ENCODE peak calls at places on chromosomes 12 and 14, in five cellular contexts. U, M, G, N and Y are unnamed samples.

GRCh38 chr12:124581299-124581698 is 13.9 kb upstream of the NCOR2 start:
- DNase-seq in N (no peak), G (no peak), U (no peak), M (no peak), Y (no peak)

GRCh38 chr14:65080954-65081747 is 21.2 kb downstream of the MAX start:
- DNase-seq in G (no peak), M (peak; percentile 89), U (no peak), N (no peak), Y (no peak)

GRCh38 chr12:132484891-132485441 is 5.0 kb upstream of the FBRSL1 start:
- DNase-seq in G (no peak), U (no peak), N (no peak), M (no peak), Y (no peak)

GRCh38 chr12:51391047-51391837 is at the start of gene GALNT6:
- DNase-seq in M (peak; percentile 85), N (peak; percentile 90), U (no peak), G (peak; percentile 87), Y (peak; percentile 9)

GRCh38 chr12:65825573-65826512 is 1.6 kb downstream of the HMGA2 start:
- DNase-seq in G (peak; percentile 82), M (peak; percentile 40), N (no peak), U (no peak), Y (peak; percentile 44)

GRCh38 chr14:24806061-24806678 is 172.2 kb upstream of the GZMB start:
- DNase-seq in N (peak; percentile 42), U (no peak), G (peak; percentile 92), M (peak; percentile 91), Y (peak; percentile 59)

GRCh38 chr12:69616025-69616424 is 5.3 kb upstream of the LRRC10 start:
- DNase-seq in U (no peak), N (no peak), M (no peak), G (no peak), Y (no peak)

GRCh38 chr14:25904446-25904845 is 693.4 kb downstream of the NOVA1 start:
- DNase-seq in U (no peak), N (no peak), M (no peak), G (no peak), Y (no peak)

GRCh38 chr12:131194166-131194565 is 240.5 kb downstream of the ADGRD1 start:
- DNase-seq in M (no peak), U (peak; percentile 24), G (no peak), N (peak; percentile 82), Y (no peak)

GRCh38 chr12:100576311-100577036 is 3.0 kb downstream of the GAS2L3 start:
- DNase-seq in G (no peak), U (peak; percentile 33), M (no peak), N (no peak), Y (no peak)

GRCh38 chr12:104975621-104976343 is 10.3 kb upstream of the NOPCHAP1 start:
- DNase-seq in G (no peak), N (no peak), U (no peak), M (no peak), Y (no peak)

GRCh38 chr12:130879781-130880389 is 8.0 kb downstream of the RAN start:
- DNase-seq in N (no peak), M (no peak), G (peak; percentile 45), U (no peak), Y (no peak)

GRCh38 chr12:52440821-52441319 is 6.7 kb upstream of the KRT75 start:
- DNase-seq in G (no peak), N (no peak), M (no peak), U (peak; percentile 73), Y (no peak)

GRCh38 chr14:75003250-75004027 is 718 bp downstream of the EIF2B2 start:
- DNase-seq in U (no peak), M (peak; percentile 23), G (no peak), N (peak; percentile 15), Y (no peak)

GRCh38 chr14:75001899-75002298 is 822 bp upstream of the EIF2B2 start:
- DNase-seq in U (no peak), G (no peak), N (no peak), M (no peak), Y (no peak)

GRCh38 chr14:75001261-75001660 is 1.5 kb upstream of the EIF2B2 start:
- DNase-seq in M (no peak), U (no peak), N (no peak), G (no peak), Y (no peak)

GRCh38 chr14:75005357-75005756 is 2.6 kb downstream of the EIF2B2 start:
- DNase-seq in N (no peak), M (no peak), U (no peak), G (no peak), Y (no peak)

GRCh38 chr14:75002392-75003249 is at the start of gene EIF2B2:
- DNase-seq in U (peak; percentile 92), G (peak; percentile 99), N (peak; percentile 94), M (peak; percentile 99), Y (peak; percentile 98)
- TF ChIP-seq CTCF in U (no peak), G (no peak), N (no peak), M (no peak), Y (peak; percentile 47)

GRCh38 chr12:129241852-129242251 is 388.6 kb downstream of the GLT1D1 start:
- DNase-seq in G (no peak), M (no peak), N (no peak), U (no peak), Y (no peak)

DNA sequence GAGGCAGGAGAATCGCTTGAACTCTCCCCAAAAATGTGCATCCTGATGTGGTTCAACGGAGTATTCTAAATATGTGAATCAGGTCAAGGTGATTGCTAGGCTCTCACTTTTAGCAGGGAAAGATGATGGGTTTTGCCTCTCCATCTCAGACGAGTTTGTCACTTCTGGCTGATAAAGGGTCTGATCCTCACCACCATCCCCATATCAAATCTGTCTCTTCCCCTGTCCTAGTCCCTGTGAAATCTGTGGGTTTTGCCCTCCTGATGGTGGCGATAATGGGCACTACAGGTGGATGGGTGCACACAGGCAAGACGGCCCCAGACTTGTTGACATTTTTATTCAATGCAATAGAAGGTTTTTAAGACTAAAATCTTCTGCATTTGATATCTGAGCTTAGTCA is 384.6 kb downstream of the GLT1D1 start:
- DNase-seq in M (no peak), N (no peak), G (peak; percentile 2), U (no peak), Y (no peak)
- TF ChIP-seq CTCF in M (no peak), N (no peak), G (peak; percentile 12), U (no peak), Y (no peak)

DNA sequence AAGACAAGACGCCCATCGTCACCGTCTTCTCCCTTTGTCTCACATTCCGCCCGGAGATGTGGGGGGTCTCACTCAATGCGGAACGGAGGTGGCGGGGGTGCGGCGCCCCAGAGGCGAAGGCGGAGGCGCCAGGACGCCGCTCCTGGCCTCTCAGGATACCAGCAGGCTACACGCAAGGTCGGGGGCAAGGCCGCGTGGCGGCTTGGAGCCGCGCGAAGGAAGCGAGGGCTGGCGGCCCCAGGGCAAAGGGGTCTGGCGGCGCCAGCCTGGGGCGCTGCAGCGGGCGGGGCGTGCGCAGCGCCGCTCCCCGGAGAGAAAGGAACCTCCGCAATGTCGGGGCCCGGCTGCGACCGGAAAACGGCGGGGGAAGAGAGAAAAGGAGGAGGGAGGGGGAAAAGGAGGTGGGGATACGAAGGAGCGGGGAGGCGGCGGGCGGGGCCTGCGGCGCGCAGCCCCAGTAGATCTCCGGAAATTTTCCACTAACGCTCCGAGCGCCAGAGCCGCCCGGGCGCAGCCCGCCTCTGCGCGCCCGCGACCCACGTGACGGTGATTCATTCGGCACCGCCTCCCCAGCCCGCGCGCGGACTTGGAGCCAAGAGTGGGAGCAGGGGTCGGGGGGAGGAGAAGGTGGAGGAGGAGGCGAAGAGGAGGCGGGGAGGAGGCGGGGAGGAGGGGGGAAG is 10.5 kb upstream of the SLC38A2 start:
- DNase-seq in U (peak; percentile 94), N (peak; percentile 86), M (peak; percentile 97), G (peak; percentile 95), Y (peak; percentile 79)
- TF ChIP-seq CTCF in U (peak; percentile 10), N (no peak), M (no peak), G (peak; percentile 13), Y (peak; percentile 29)

DNA sequence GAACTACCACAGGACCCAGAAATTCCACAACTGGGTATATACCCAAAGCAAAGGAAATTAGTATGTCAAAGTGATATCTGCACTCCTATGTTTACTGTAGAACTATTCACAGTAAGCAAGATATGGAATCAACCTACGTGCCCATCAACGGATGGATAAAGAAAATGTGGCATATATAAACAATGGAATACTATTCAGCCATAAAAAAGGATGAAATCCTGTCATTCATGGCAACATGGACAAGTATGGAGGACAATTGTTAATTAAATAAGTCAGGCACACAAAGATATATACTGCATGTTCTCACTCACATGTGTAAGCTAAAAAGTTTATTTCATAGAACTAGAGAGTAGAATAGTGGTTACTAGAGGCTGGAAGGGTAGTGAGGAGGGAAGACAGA is 97.0 kb downstream of the CEP83 start:
- DNase-seq in G (no peak), U (no peak), M (no peak), N (no peak), Y (no peak)
- TF ChIP-seq CTCF in G (no peak), U (no peak), M (no peak), N (no peak), Y (no peak)

DNA sequence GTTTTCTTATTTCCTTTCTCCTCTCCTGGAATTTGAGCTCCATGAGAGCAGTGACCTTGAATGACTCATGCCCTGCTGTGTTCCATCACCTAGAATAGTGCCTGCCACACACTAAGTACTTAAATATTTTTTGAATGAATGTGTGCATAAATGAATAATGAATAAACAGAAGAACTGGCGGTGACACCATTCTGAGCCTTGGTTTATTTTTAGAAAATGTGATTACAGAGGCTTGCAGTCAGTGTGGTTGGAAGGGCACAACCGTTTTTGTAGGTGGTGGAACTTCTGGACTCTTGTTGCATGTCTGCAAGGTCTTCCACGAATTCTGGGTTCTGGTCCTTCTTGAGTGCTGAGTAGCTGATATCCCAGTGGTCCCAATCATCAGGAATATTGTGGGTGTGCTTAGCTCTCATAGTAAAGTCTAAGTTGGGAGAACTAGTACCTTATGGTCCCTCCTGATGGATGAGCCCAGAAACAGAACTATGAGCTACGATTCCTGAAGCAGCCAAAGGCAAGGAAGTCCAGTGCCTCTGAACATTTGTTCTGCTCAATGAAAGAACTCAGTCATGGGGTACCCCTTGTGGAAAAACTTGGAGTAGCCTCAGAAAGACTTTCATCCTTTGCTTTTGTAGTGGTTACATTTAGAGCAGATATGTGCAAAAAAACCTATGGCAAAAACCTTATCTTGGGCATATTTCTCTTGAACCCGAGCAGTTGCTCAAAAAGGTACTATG is 28.8 kb upstream of the BHLHE41 start:
- DNase-seq in U (peak; percentile 83), N (no peak), G (no peak), M (no peak), Y (no peak)
- TF ChIP-seq CTCF in U (peak; percentile 23), N (no peak), G (no peak), M (no peak), Y (no peak)

DNA sequence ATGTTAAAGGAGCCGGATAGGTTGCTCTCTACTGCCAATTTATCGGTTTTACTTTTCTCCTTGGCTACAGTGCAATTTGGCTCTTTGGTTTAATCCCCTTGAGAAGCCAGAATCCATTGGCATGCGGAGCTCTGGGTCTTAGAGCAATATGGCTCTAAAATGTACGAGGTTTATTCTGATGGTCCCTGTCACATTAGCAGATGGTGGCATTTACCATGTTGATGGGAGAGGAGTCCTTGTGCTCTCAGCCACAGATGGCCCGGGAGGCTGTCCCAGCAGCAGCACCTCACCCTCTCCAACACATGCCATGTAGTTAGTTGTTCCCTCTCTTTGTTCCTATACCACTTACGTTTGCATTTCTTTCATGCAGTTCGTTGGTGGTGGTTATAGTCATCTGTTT is 179.7 kb downstream of the RGS6 start:
- DNase-seq in N (no peak), M (no peak), G (no peak), U (no peak), Y (no peak)
- TF ChIP-seq CTCF in N (no peak), M (no peak), G (no peak), U (no peak), Y (no peak)